ENCODE peak calls at places on chromosomes 7 and 10, in ten cellular contexts. One of them, this sample, is unnamed. For H3K36me3, the result is how much of the 10 kb centered on the place peaks cover.

GRCh38 chr10:118584181-118584954 is 11.1 kb downstream of the PRLHR start:
- DNase-seq in brain microvascular endothelial cell: peak
- DNase-seq in stomach: no peak
- DNase-seq in mucosa of descending colon: no peak
- DNase-seq in uterus: peak
- DNase-seq in suprapubic skin: no peak
- DNase-seq in psoas muscle: no peak
- DNase-seq in fibroblast of lung: peak
- DNase-seq in heart left ventricle: no peak
- DNase-seq in transverse colon: no peak
- DNase-seq in this sample: peak

GRCh38 chr10:132095403-132096113 is 29.8 kb downstream of the JAKMIP3 start:
- DNase-seq in transverse colon: no peak
- DNase-seq in fibroblast of lung: no peak
- DNase-seq in mucosa of descending colon: no peak
- DNase-seq in brain microvascular endothelial cell: no peak
- DNase-seq in suprapubic skin: no peak
- DNase-seq in stomach: peak
- DNase-seq in uterus: no peak
- DNase-seq in psoas muscle: no peak
- DNase-seq in heart left ventricle: no peak
- DNase-seq in this sample: no peak

GRCh38 chr7:91083855-91084644 is 180.2 kb upstream of the FZD1 start:
- DNase-seq in fibroblast of lung: no peak
- DNase-seq in transverse colon: peak
- DNase-seq in stomach: peak
- DNase-seq in suprapubic skin: no peak
- DNase-seq in mucosa of descending colon: no peak
- DNase-seq in heart left ventricle: peak
- DNase-seq in psoas muscle: no peak
- DNase-seq in brain microvascular endothelial cell: no peak
- DNase-seq in uterus: no peak
- DNase-seq in this sample: no peak

GRCh38 chr10:4708123-4708759 is 117.8 kb upstream of the AKR1E2 start:
- DNase-seq in mucosa of descending colon: no peak
- DNase-seq in transverse colon: no peak
- DNase-seq in heart left ventricle: no peak
- DNase-seq in psoas muscle: no peak
- DNase-seq in suprapubic skin: no peak
- DNase-seq in brain microvascular endothelial cell: no peak
- DNase-seq in uterus: no peak
- DNase-seq in stomach: no peak
- DNase-seq in fibroblast of lung: no peak
- DNase-seq in this sample: no peak

GRCh38 chr7:17133977-17134376 is 164.5 kb upstream of the AHR start:
- DNase-seq in mucosa of descending colon: no peak
- DNase-seq in brain microvascular endothelial cell: no peak
- DNase-seq in stomach: no peak
- DNase-seq in psoas muscle: no peak
- DNase-seq in uterus: no peak
- DNase-seq in fibroblast of lung: no peak
- DNase-seq in suprapubic skin: no peak
- DNase-seq in heart left ventricle: no peak
- DNase-seq in transverse colon: no peak
- DNase-seq in this sample: no peak

GRCh38 chr10:29635711-29636144 is 957 bp upstream of the SVIL start:
- DNase-seq in suprapubic skin: no peak
- DNase-seq in stomach: no peak
- DNase-seq in brain microvascular endothelial cell: peak
- DNase-seq in fibroblast of lung: peak
- DNase-seq in psoas muscle: no peak
- DNase-seq in mucosa of descending colon: no peak
- DNase-seq in heart left ventricle: no peak
- DNase-seq in uterus: no peak
- DNase-seq in transverse colon: no peak
- DNase-seq in this sample: no peak

GRCh38 chr10:95821766-95822165 is 65.8 kb downstream of the ENTPD1 start:
- DNase-seq in transverse colon: no peak
- DNase-seq in heart left ventricle: no peak
- DNase-seq in suprapubic skin: no peak
- DNase-seq in mucosa of descending colon: no peak
- DNase-seq in uterus: no peak
- DNase-seq in psoas muscle: no peak
- DNase-seq in brain microvascular endothelial cell: no peak
- DNase-seq in fibroblast of lung: no peak
- DNase-seq in stomach: no peak
- DNase-seq in this sample: no peak

GRCh38 chr7:131197920-131198610 is 129.6 kb upstream of the MKLN1 start:
- DNase-seq in psoas muscle: no peak
- DNase-seq in mucosa of descending colon: no peak
- DNase-seq in fibroblast of lung: peak
- DNase-seq in stomach: no peak
- DNase-seq in suprapubic skin: no peak
- DNase-seq in uterus: no peak
- DNase-seq in heart left ventricle: no peak
- DNase-seq in brain microvascular endothelial cell: peak
- DNase-seq in transverse colon: no peak
- DNase-seq in this sample: no peak

GRCh38 chr10:17504547-17505245 is 50.3 kb upstream of the ST8SIA6 start:
- DNase-seq in brain microvascular endothelial cell: peak
- DNase-seq in stomach: no peak
- DNase-seq in fibroblast of lung: peak
- DNase-seq in heart left ventricle: no peak
- DNase-seq in suprapubic skin: no peak
- DNase-seq in mucosa of descending colon: no peak
- DNase-seq in uterus: no peak
- DNase-seq in transverse colon: no peak
- DNase-seq in psoas muscle: no peak
- DNase-seq in this sample: no peak

GRCh38 chr10:95513008-95513589 is 48.1 kb downstream of the SORBS1 start:
- DNase-seq in suprapubic skin: no peak
- DNase-seq in brain microvascular endothelial cell: no peak
- DNase-seq in fibroblast of lung: no peak
- DNase-seq in transverse colon: peak
- DNase-seq in mucosa of descending colon: peak
- DNase-seq in uterus: no peak
- DNase-seq in stomach: peak
- DNase-seq in heart left ventricle: no peak
- DNase-seq in psoas muscle: no peak
- DNase-seq in this sample: no peak

GRCh38 chr7:42210333-42210732 is 26.7 kb downstream of the GLI3 start:
- DNase-seq in brain microvascular endothelial cell: no peak
- DNase-seq in transverse colon: no peak
- DNase-seq in heart left ventricle: no peak
- DNase-seq in fibroblast of lung: no peak
- DNase-seq in uterus: no peak
- DNase-seq in mucosa of descending colon: no peak
- DNase-seq in suprapubic skin: no peak
- DNase-seq in psoas muscle: no peak
- DNase-seq in stomach: no peak
- DNase-seq in this sample: no peak

GRCh38 chr7:32958046-32959025 is 1.1 kb downstream of the FKBP9 start:
- DNase-seq in mucosa of descending colon: peak
- DNase-seq in stomach: peak
- DNase-seq in suprapubic skin: peak
- DNase-seq in heart left ventricle: peak
- DNase-seq in transverse colon: peak
- DNase-seq in fibroblast of lung: peak
- DNase-seq in brain microvascular endothelial cell: peak
- DNase-seq in psoas muscle: peak
- DNase-seq in uterus: peak
- DNase-seq in this sample: no peak

GRCh38 chr7:99997545-99998137 is 17.8 kb upstream of the ZKSCAN1 start:
- DNase-seq in uterus: peak
- DNase-seq in fibroblast of lung: peak
- DNase-seq in brain microvascular endothelial cell: no peak
- DNase-seq in heart left ventricle: peak
- DNase-seq in psoas muscle: peak
- DNase-seq in mucosa of descending colon: peak
- DNase-seq in stomach: peak
- DNase-seq in transverse colon: peak
- DNase-seq in suprapubic skin: peak
- DNase-seq in this sample: no peak

GRCh38 chr7:107563761-107564552 is at the start of the genes COG5 and DUS4L:
- DNase-seq in fibroblast of lung: peak
- DNase-seq in mucosa of descending colon: peak
- DNase-seq in psoas muscle: peak
- DNase-seq in transverse colon: peak
- DNase-seq in brain microvascular endothelial cell: peak
- DNase-seq in heart left ventricle: peak
- DNase-seq in stomach: peak
- DNase-seq in suprapubic skin: peak
- DNase-seq in uterus: peak
- DNase-seq in this sample: no peak

GRCh38 chr7:98224701-98225181 is 13.5 kb downstream of the BHLHA15 start:
- DNase-seq in uterus: no peak
- DNase-seq in fibroblast of lung: no peak
- DNase-seq in heart left ventricle: no peak
- DNase-seq in transverse colon: no peak
- DNase-seq in brain microvascular endothelial cell: no peak
- DNase-seq in suprapubic skin: no peak
- DNase-seq in psoas muscle: no peak
- DNase-seq in stomach: no peak
- DNase-seq in mucosa of descending colon: no peak
- DNase-seq in this sample: no peak

GRCh38 chr10:23656735-23657134 is 217.9 kb downstream of the OTUD1 start:
- DNase-seq in heart left ventricle: no peak
- DNase-seq in brain microvascular endothelial cell: no peak
- DNase-seq in transverse colon: no peak
- DNase-seq in uterus: no peak
- DNase-seq in fibroblast of lung: no peak
- DNase-seq in mucosa of descending colon: peak
- DNase-seq in suprapubic skin: no peak
- DNase-seq in stomach: no peak
- DNase-seq in psoas muscle: no peak
- DNase-seq in this sample: peak

GRCh38 chr10:101301111-101301731 is 52.7 kb upstream of the BTRC start:
- DNase-seq in suprapubic skin: no peak
- DNase-seq in heart left ventricle: peak
- DNase-seq in mucosa of descending colon: peak
- DNase-seq in brain microvascular endothelial cell: peak
- DNase-seq in fibroblast of lung: no peak
- DNase-seq in stomach: peak
- DNase-seq in uterus: no peak
- DNase-seq in transverse colon: peak
- DNase-seq in psoas muscle: peak
- DNase-seq in this sample: no peak

GRCh38 chr7:69433086-69433485 is 165.2 kb upstream of the AUTS2 start:
- DNase-seq in heart left ventricle: no peak
- DNase-seq in uterus: no peak
- DNase-seq in suprapubic skin: no peak
- DNase-seq in mucosa of descending colon: no peak
- DNase-seq in brain microvascular endothelial cell: no peak
- DNase-seq in stomach: no peak
- DNase-seq in psoas muscle: no peak
- DNase-seq in fibroblast of lung: no peak
- DNase-seq in transverse colon: no peak
- DNase-seq in this sample: no peak

GRCh38 chr10:119652361-119652760 is 1.2 kb downstream of the BAG3 start:
- DNase-seq in fibroblast of lung: peak
- DNase-seq in brain microvascular endothelial cell: no peak
- DNase-seq in mucosa of descending colon: peak
- DNase-seq in uterus: no peak
- DNase-seq in psoas muscle: no peak
- DNase-seq in suprapubic skin: no peak
- DNase-seq in stomach: no peak
- DNase-seq in heart left ventricle: no peak
- DNase-seq in transverse colon: no peak
- DNase-seq in this sample: peak

GRCh38 chr7:124077546-124077945 is 44.7 kb upstream of the TMEM229A start:
- DNase-seq in transverse colon: no peak
- DNase-seq in stomach: no peak
- DNase-seq in psoas muscle: no peak
- DNase-seq in mucosa of descending colon: no peak
- DNase-seq in fibroblast of lung: no peak
- DNase-seq in brain microvascular endothelial cell: no peak
- DNase-seq in suprapubic skin: no peak
- DNase-seq in heart left ventricle: no peak
- DNase-seq in uterus: no peak
- DNase-seq in this sample: no peak
- TF ChIP-seq CTCF in transverse colon: no peak
- TF ChIP-seq CTCF in stomach: no peak
- TF ChIP-seq CTCF in psoas muscle: no peak
- TF ChIP-seq CTCF in mucosa of descending colon: no peak
- TF ChIP-seq CTCF in fibroblast of lung: no peak
- TF ChIP-seq CTCF in brain microvascular endothelial cell: peak
- TF ChIP-seq CTCF in suprapubic skin: no peak
- TF ChIP-seq CTCF in heart left ventricle: no peak
- TF ChIP-seq CTCF in uterus: no peak
- TF ChIP-seq CTCF in this sample: no peak

DNA sequence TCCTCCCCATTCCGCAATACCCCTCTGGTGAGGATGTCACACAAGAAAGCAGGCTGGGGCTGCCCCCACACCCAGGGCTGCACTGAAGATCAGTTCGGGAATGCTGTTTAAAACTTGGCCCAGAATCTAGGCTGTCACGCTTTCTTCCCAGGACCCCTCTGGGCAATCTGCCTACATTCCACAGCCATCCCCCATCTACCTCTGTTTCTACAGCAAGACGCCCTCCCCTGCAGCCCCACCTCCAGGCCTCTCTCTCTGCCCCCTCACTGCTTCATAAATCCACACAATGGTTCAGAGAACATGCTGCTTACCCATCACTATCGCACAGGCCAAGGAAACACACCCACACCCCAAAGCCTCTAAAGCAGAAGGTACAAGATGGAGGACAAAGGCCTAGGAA is 36.0 kb downstream of the XPNPEP1 start:
- DNase-seq in mucosa of descending colon: no peak
- DNase-seq in stomach: no peak
- DNase-seq in brain microvascular endothelial cell: no peak
- DNase-seq in psoas muscle: no peak
- DNase-seq in transverse colon: no peak
- DNase-seq in uterus: no peak
- DNase-seq in suprapubic skin: no peak
- DNase-seq in fibroblast of lung: peak
- DNase-seq in heart left ventricle: no peak
- DNase-seq in this sample: no peak
- H3K36me3 ChIP-seq in mucosa of descending colon: under half
- H3K36me3 ChIP-seq in stomach: half or more
- H3K36me3 ChIP-seq in brain microvascular endothelial cell: under half
- H3K36me3 ChIP-seq in psoas muscle: under half
- H3K36me3 ChIP-seq in transverse colon: under half
- H3K36me3 ChIP-seq in uterus: under half
- H3K36me3 ChIP-seq in suprapubic skin: half or more
- H3K36me3 ChIP-seq in fibroblast of lung: under half
- H3K36me3 ChIP-seq in heart left ventricle: half or more
- H3K36me3 ChIP-seq in this sample: under half

GRCh38 chr10:12333382-12334185 is 15.8 kb upstream of the CAMK1D start:
- DNase-seq in psoas muscle: peak
- DNase-seq in brain microvascular endothelial cell: peak
- DNase-seq in heart left ventricle: peak
- DNase-seq in mucosa of descending colon: peak
- DNase-seq in fibroblast of lung: peak
- DNase-seq in stomach: peak
- DNase-seq in transverse colon: peak
- DNase-seq in suprapubic skin: peak
- DNase-seq in uterus: peak
- DNase-seq in this sample: peak
- H3K4me3 ChIP-seq in psoas muscle: no peak
- H3K4me3 ChIP-seq in brain microvascular endothelial cell: peak
- H3K4me3 ChIP-seq in heart left ventricle: no peak
- H3K4me3 ChIP-seq in mucosa of descending colon: no peak
- H3K4me3 ChIP-seq in fibroblast of lung: peak
- H3K4me3 ChIP-seq in stomach: no peak
- H3K4me3 ChIP-seq in transverse colon: no peak
- H3K4me3 ChIP-seq in suprapubic skin: peak
- H3K4me3 ChIP-seq in uterus: no peak
- H3K4me3 ChIP-seq in this sample: no peak

GRCh38 chr7:3762146-3762831 is 461.2 kb downstream of the SDK1 start:
- DNase-seq in uterus: no peak
- DNase-seq in fibroblast of lung: no peak
- DNase-seq in psoas muscle: no peak
- DNase-seq in stomach: no peak
- DNase-seq in transverse colon: no peak
- DNase-seq in mucosa of descending colon: no peak
- DNase-seq in heart left ventricle: no peak
- DNase-seq in brain microvascular endothelial cell: no peak
- DNase-seq in suprapubic skin: no peak
- DNase-seq in this sample: no peak
- TF ChIP-seq CTCF in uterus: no peak
- TF ChIP-seq CTCF in fibroblast of lung: no peak
- TF ChIP-seq CTCF in psoas muscle: no peak
- TF ChIP-seq CTCF in stomach: no peak
- TF ChIP-seq CTCF in transverse colon: no peak
- TF ChIP-seq CTCF in mucosa of descending colon: no peak
- TF ChIP-seq CTCF in heart left ventricle: no peak
- TF ChIP-seq CTCF in brain microvascular endothelial cell: peak
- TF ChIP-seq CTCF in suprapubic skin: no peak
- TF ChIP-seq CTCF in this sample: no peak

This sample was measured in kidney epithelial cell.